ENCODE peak calls at places on chromosomes 1 and 21, in seven cellular contexts. N, A, X, K, T, L and Z are unnamed samples.

GRCh38 chr1:35559317-35559944 is 1.8 kb downstream of the NCDN start:
- DNase-seq in N (no peak), A (no peak), X (no peak), K (no peak), T (no peak), L (no peak), Z (no peak)

GRCh38 chr21:16195476-16195875 is 465.7 kb downstream of the USP25 start:
- DNase-seq in N (peak; percentile 70), A (no peak), X (peak; percentile 53), K (no peak), T (no peak), L (no peak), Z (no peak)

GRCh38 chr1:91789273-91789997 is 96.5 kb downstream of the TGFBR3 start:
- DNase-seq in N (no peak), A (no peak), X (no peak), K (no peak), T (no peak), L (no peak), Z (no peak)

GRCh38 chr1:67532452-67533216 is 102.4 kb upstream of the SERBP1 start:
- DNase-seq in N (peak; percentile 91), A (peak; percentile 56), X (peak; percentile 81), K (peak; percentile 89), T (peak; percentile 62), L (peak; percentile 36), Z (peak; percentile 90)

GRCh38 chr1:22285545-22286396 is 142.9 kb upstream of the WNT4 start:
- DNase-seq in N (no peak), A (no peak), X (no peak), K (no peak), T (no peak), L (no peak), Z (no peak)

GRCh38 chr1:39850606-39851216 is 32.6 kb downstream of the TRIT1 start:
- DNase-seq in N (no peak), A (no peak), X (no peak), K (no peak), T (no peak), L (no peak), Z (peak; percentile 95)

GRCh38 chr1:54980528-54981241 is at the start of gene TMEM61:
- DNase-seq in N (no peak), A (no peak), X (no peak), K (no peak), T (peak; percentile 56), L (no peak), Z (no peak)

GRCh38 chr1:83029916-83030315 is 969.0 kb downstream of the TTLL7 start:
- DNase-seq in N (no peak), A (no peak), X (peak; percentile 68), K (no peak), T (no peak), L (no peak), Z (no peak)

GRCh38 chr1:56644941-56645662 is at the start of gene PRKAA2:
- DNase-seq in N (peak; percentile 12), A (peak; percentile 69), X (peak; percentile 56), K (peak; percentile 49), T (peak; percentile 65), L (no peak), Z (peak; percentile 24)

GRCh38 chr1:200363200-200363933 is 46.5 kb downstream of the ZNF281 start:
- DNase-seq in N (no peak), A (no peak), X (peak; percentile 83), K (no peak), T (no peak), L (no peak), Z (no peak)

GRCh38 chr1:173481195-173481772 is 4.1 kb downstream of the PRDX6 start:
- DNase-seq in N (no peak), A (no peak), X (no peak), K (no peak), T (no peak), L (no peak), Z (no peak)

GRCh38 chr1:112515311-112516009 is 6.7 kb downstream of the WNT2B start:
- DNase-seq in N (peak; percentile 83), A (peak; percentile 95), X (peak; percentile 72), K (peak; percentile 63), T (peak; percentile 43), L (no peak), Z (no peak)

GRCh38 chr1:157045251-157046218 is at the start of gene ARHGEF11:
- DNase-seq in N (peak; percentile 87), A (peak; percentile 92), X (peak; percentile 92), K (peak; percentile 92), T (peak; percentile 90), L (peak; percentile 38), Z (peak; percentile 83)

GRCh38 chr1:232282541-232282940 is 347.4 kb downstream of the SIPA1L2 start:
- DNase-seq in N (no peak), A (no peak), X (no peak), K (no peak), T (no peak), L (no peak), Z (no peak)
- H4K8ac ChIP-seq in N (no peak overlapping the region), A (no peak overlapping the region), X (no peak overlapping the region), K (no peak overlapping the region), T (no peak overlapping the region), L (no peak overlapping the region), Z (no peak overlapping the region)

GRCh38 chr1:10744654-10745238 is 51.7 kb downstream of the CASZ1 start:
- DNase-seq in N (no peak), A (no peak), X (no peak), K (no peak), T (no peak), L (no peak), Z (no peak)

GRCh38 chr1:10745383-10745782 is 51.1 kb downstream of the CASZ1 start:
- DNase-seq in N (no peak), A (no peak), X (no peak), K (no peak), T (no peak), L (no peak), Z (no peak)

GRCh38 chr1:10745886-10746455 is 50.5 kb downstream of the CASZ1 start:
- DNase-seq in N (no peak), A (no peak), X (no peak), K (no peak), T (no peak), L (no peak), Z (peak; percentile 24)

GRCh38 chr1:10741696-10742095 is 54.8 kb downstream of the CASZ1 start:
- DNase-seq in N (no peak), A (no peak), X (no peak), K (no peak), T (no peak), L (no peak), Z (no peak)

DNA sequence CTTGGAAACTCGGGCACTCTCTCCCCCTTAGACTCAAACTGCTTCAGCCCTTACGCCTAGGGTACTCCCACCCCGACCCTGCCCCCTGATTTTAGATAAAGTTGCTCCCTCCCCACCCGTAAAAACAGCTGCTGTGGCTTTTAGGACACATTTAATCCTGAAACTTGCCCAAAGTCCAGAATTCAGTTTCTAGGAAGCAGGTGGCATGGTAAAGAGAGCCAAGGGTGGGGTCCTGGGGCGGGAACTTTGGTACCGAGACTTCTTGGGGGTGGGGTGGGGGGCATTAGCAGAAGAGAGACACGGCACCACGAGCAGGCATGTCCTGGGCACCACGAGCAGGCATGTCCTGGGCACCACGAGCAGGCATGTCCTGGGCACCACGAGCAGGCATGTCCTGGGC is 52.4 kb downstream of the CASZ1 start:
- DNase-seq in N (no peak), A (no peak), X (no peak), K (no peak), T (no peak), L (no peak), Z (no peak)
- H3K23ac ChIP-seq in N (no peak overlapping the region), A (no peak overlapping the region), X (no peak overlapping the region), K (no peak overlapping the region), T (no peak overlapping the region), L (no peak overlapping the region), Z (no peak overlapping the region)

GRCh38 chr1:6984996-6985395 is 199.7 kb downstream of the CAMTA1 start:
- DNase-seq in N (no peak), A (no peak), X (no peak), K (no peak), T (no peak), L (no peak), Z (no peak)

GRCh38 chr1:6981595-6981994 is 196.3 kb downstream of the CAMTA1 start:
- DNase-seq in N (no peak), A (no peak), X (no peak), K (no peak), T (no peak), L (no peak), Z (no peak)

GRCh38 chr1:6984533-6984932 is 199.3 kb downstream of the CAMTA1 start:
- DNase-seq in N (no peak), A (no peak), X (no peak), K (no peak), T (no peak), L (no peak), Z (no peak)

GRCh38 chr1:6982443-6982842 is 197.2 kb downstream of the CAMTA1 start:
- DNase-seq in N (no peak), A (no peak), X (no peak), K (no peak), T (no peak), L (no peak), Z (no peak)

DNA sequence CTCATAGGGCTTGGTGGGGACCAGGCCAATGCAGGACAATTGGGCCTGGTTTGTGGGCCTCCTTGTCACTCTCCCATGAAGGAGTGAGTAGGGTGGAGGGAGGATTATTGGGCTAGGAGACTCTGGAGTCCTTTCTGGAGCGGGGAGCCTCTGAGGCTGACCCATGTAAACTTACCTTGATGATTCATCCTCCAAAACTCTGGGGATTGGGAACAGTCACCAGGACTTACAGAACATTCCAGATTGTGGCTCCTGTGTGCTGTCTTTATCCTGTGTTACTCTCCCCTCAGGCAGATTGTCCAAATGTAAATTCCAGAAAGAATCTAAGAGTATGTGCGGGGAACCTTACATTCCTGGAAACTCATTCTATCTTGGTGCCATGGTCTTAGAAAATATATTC is 197.6 kb downstream of the CAMTA1 start:
- DNase-seq in N (no peak), A (no peak), X (no peak), K (peak; percentile 54), T (no peak), L (no peak), Z (no peak)
- H4K8ac ChIP-seq in N (no peak overlapping the region), A (no peak overlapping the region), X (no peak overlapping the region), K (no peak overlapping the region), T (no peak overlapping the region), L (no peak overlapping the region), Z (no peak overlapping the region)

DNA sequence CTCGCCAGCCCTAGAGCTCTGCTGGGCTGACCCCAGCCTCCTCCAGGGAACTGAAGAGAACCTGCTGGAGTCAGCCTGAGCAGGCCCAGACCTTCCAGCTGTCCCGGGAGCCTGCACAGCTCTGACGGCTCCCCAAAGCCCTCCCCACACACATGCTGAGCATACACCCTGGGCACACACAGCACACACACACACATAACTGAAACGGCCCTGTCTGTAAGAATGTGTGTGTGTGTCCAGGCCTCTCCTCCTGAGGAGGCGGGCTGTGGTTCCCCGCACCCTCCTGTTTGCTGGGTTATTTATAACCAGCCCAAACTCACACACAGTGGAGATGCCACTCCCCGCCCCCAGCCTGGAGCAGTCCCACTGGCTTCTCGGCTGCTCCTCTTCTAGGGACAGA is 20.2 kb downstream of the SDC3 start:
- DNase-seq in N (peak; percentile 96), A (no peak), X (peak; percentile 94), K (no peak), T (no peak), L (no peak), Z (no peak)
- H3K23ac ChIP-seq in N (peak overlapping the region; percentile 74), A (no peak overlapping the region), X (no peak overlapping the region), K (no peak overlapping the region), T (no peak overlapping the region), L (no peak overlapping the region), Z (no peak overlapping the region)

GRCh38 chr21:35106246-35106835 is 57.2 kb upstream of the RUNX1 start:
- DNase-seq in N (no peak), A (no peak), X (peak; percentile 50), K (peak; percentile 53), T (no peak), L (no peak), Z (no peak)
- H4K8ac ChIP-seq in N (no peak overlapping the region), A (no peak overlapping the region), X (peak overlapping the region; percentile 19), K (no peak overlapping the region), T (no peak overlapping the region), L (no peak overlapping the region), Z (no peak overlapping the region)